ENCODE peak calls at places on chromosomes 2 and 18, in eight cellular contexts. F is cardiac muscle cell, U is stomach, J is mesenchymal stem cell, Q is uterus, V is neural progenitor cell, X is tibial artery, G is small intestine. O is an unnamed sample. For H3K36me3, the result is how much of the 10 kb centered on the place peaks cover.

GRCh38 chr2:25380023-25380422 is 38.3 kb upstream of the DNMT3A start:
- DNase-seq in X (no peak), F (no peak), U (no peak), J (no peak), G (no peak), V (no peak), Q (no peak), O (no peak)

GRCh38 chr2:88176352-88176952 is 6.3 kb downstream of the THNSL2 start:
- DNase-seq in F (no peak), J (no peak), Q (no peak), U (no peak), X (no peak), V (no peak), G (no peak), O (no peak)

GRCh38 chr18:62596145-62597005 is 73.5 kb downstream of the ZCCHC2 start:
- DNase-seq in G (no peak), J (peak), Q (no peak), F (peak), U (no peak), V (peak), X (no peak), O (no peak)

GRCh38 chr2:45585267-45585861 is 25.7 kb downstream of the SRBD1 start:
- DNase-seq in F (peak), Q (no peak), X (no peak), V (peak), G (peak), J (peak), U (no peak), O (peak)

GRCh38 chr2:98551316-98551715 is 57.0 kb downstream of the COA5 start:
- DNase-seq in F (no peak), Q (no peak), J (no peak), G (no peak), X (no peak), V (no peak), U (no peak), O (no peak)

GRCh38 chr2:188307850-188308283 is 16.2 kb downstream of the GULP1 start:
- DNase-seq in X (no peak), G (no peak), F (no peak), Q (no peak), V (no peak), J (no peak), U (no peak), O (no peak)

GRCh38 chr2:43121915-43122314 is 104.5 kb downstream of the ZFP36L2 start:
- DNase-seq in F (no peak), G (no peak), V (peak), J (no peak), X (no peak), U (no peak), Q (no peak), O (peak)

GRCh38 chr18:8996771-8997432 is 105.6 kb upstream of the NDUFV2 start:
- DNase-seq in X (no peak), F (peak), V (no peak), G (no peak), J (no peak), Q (no peak), U (no peak), O (no peak)

GRCh38 chr2:196939381-196939780 is 12.9 kb upstream of the PGAP1 start:
- DNase-seq in F (peak), V (no peak), J (peak), U (no peak), X (no peak), G (no peak), Q (no peak), O (no peak)

GRCh38 chr2:200373973-200374416 is 67.5 kb downstream of the SPATS2L start:
- DNase-seq in X (no peak), J (no peak), V (no peak), Q (no peak), G (peak), U (no peak), F (no peak), O (no peak)

GRCh38 chr2:128623776-128624424 is 305.2 kb upstream of the HS6ST1 start:
- DNase-seq in G (no peak), U (no peak), Q (no peak), J (peak), F (peak), V (no peak), X (no peak), O (no peak)

GRCh38 chr2:29766191-29766590 is 155.2 kb downstream of the ALK start:
- DNase-seq in J (no peak), X (no peak), G (no peak), U (no peak), Q (no peak), V (no peak), F (no peak), O (no peak)

GRCh38 chr2:173001664-173002604 is 73.7 kb upstream of the MAP3K20 start:
- DNase-seq in X (no peak), U (no peak), Q (no peak), J (no peak), G (no peak), V (no peak), F (peak), O (no peak)

GRCh38 chr2:45168731-45169338 is 159.6 kb upstream of the SIX2 start:
- DNase-seq in J (no peak), F (peak), V (peak), U (no peak), G (no peak), Q (no peak), X (no peak), O (no peak)

GRCh38 chr2:20745924-20746555 is 76.9 kb downstream of the LDAH start:
- DNase-seq in Q (no peak), J (no peak), V (no peak), F (no peak), X (no peak), G (peak), U (no peak), O (no peak)

GRCh38 chr2:106976548-106976947 is 90.6 kb upstream of the ST6GAL2 start:
- DNase-seq in U (no peak), J (no peak), V (no peak), Q (no peak), X (no peak), G (no peak), F (no peak), O (no peak)

GRCh38 chr2:17857016-17857415 is 21.5 kb upstream of the KCNS3 start:
- DNase-seq in J (peak), F (peak), G (no peak), V (no peak), U (no peak), Q (no peak), X (no peak), O (no peak)

GRCh38 chr2:230472619-230473018 is 56.6 kb downstream of the SP100 start:
- DNase-seq in F (peak), Q (no peak), V (no peak), X (no peak), J (peak), U (no peak), G (no peak), O (no peak)

GRCh38 chr2:29115797-29116781 is 874 bp downstream of the CLIP4 start:
- DNase-seq in J (peak), V (peak), U (peak), G (peak), F (peak), Q (peak), X (peak), O (no peak)

GRCh38 chr2:133986076-133986837 is 267.6 kb upstream of the MGAT5 start:
- DNase-seq in U (no peak), X (no peak), J (peak), V (no peak), Q (no peak), F (peak), G (peak), O (no peak)

GRCh38 chr2:189302274-189302948 is 122.8 kb upstream of the COL5A2 start:
- DNase-seq in Q (no peak), J (no peak), V (no peak), G (no peak), X (no peak), U (no peak), F (no peak), O (no peak)

GRCh38 chr18:37889963-37890362 is 324.4 kb upstream of the CELF4 start:
- DNase-seq in G (no peak), F (no peak), U (no peak), X (no peak), V (peak), J (no peak), Q (no peak), O (no peak)

GRCh38 chr2:10534514-10535250 is 86.6 kb upstream of the ODC1 start:
- DNase-seq in G (no peak), X (peak), J (peak), Q (no peak), U (no peak), F (no peak), V (no peak), O (no peak)

GRCh38 chr2:227578642-227579041 is 20.1 kb upstream of the SCYGR2 start:
- DNase-seq in J (no peak), F (no peak), X (no peak), U (no peak), V (no peak), Q (no peak), G (no peak), O (no peak)

GRCh38 chr2:44616616-44617266 is 255.0 kb downstream of the CAMKMT start:
- DNase-seq in V (no peak), F (peak), Q (no peak), J (no peak), G (peak), X (no peak), U (no peak), O (no peak)

GRCh38 chr2:190180313-190181065 is 118.0 kb upstream of the MSTN start:
- DNase-seq in X (peak), U (peak), J (peak), V (peak), F (peak), Q (peak), G (peak), O (peak)

GRCh38 chr18:389658-390357 is 110.7 kb downstream of the COLEC12 start:
- DNase-seq in F (peak), V (no peak), G (no peak), Q (no peak), X (no peak), U (no peak), J (peak), O (no peak)

GRCh38 chr2:75637568-75637967 is 9.0 kb upstream of the MRPL19 start:
- DNase-seq in Q (no peak), U (no peak), F (no peak), V (no peak), X (no peak), G (no peak), J (no peak), O (no peak)

GRCh38 chr2:121903037-121903689 is 147.7 kb downstream of the TSN start:
- DNase-seq in Q (no peak), X (peak), J (no peak), G (peak), F (peak), V (no peak), U (no peak), O (no peak)

GRCh38 chr2:158718196-158718585 is 76.9 kb upstream of the DAPL1 start:
- DNase-seq in V (no peak), U (no peak), F (no peak), J (no peak), G (no peak), Q (no peak), X (no peak), O (no peak)

GRCh38 chr2:224545884-224546644 is 39.1 kb downstream of the CUL3 start:
- DNase-seq in F (peak), V (no peak), U (no peak), Q (no peak), G (no peak), J (peak), X (no peak), O (no peak)

GRCh38 chr2:200578778-200579177 is 7.0 kb upstream of the AOX1 start:
- DNase-seq in G (peak), V (no peak), J (peak), X (no peak), Q (no peak), F (peak), U (no peak), O (no peak)

GRCh38 chr2:180062178-180062577 is 55.1 kb upstream of the CWC22 start:
- DNase-seq in V (no peak), Q (no peak), F (no peak), G (no peak), X (no peak), J (no peak), U (no peak), O (no peak)

GRCh38 chr2:17912266-17912691 is 33.8 kb downstream of the KCNS3 start:
- DNase-seq in X (no peak), J (no peak), G (no peak), V (no peak), F (no peak), U (no peak), Q (no peak), O (no peak)

GRCh38 chr2:205259131-205259530 is 423.2 kb upstream of the NRP2 start:
- DNase-seq in G (no peak), Q (no peak), V (no peak), F (no peak), X (no peak), U (no peak), J (peak), O (no peak)

GRCh38 chr18:23835506-23835905 is 146.3 kb downstream of the LAMA3 start:
- DNase-seq in X (no peak), G (no peak), U (no peak), F (peak), J (peak), V (no peak), Q (peak), O (no peak)

GRCh38 chr2:99984781-99985525 is 157.4 kb downstream of the AFF3 start:
- DNase-seq in G (no peak), V (peak), F (peak), U (no peak), X (no peak), J (peak), Q (no peak), O (no peak)

GRCh38 chr2:99982744-99983143 is 159.6 kb downstream of the AFF3 start:
- DNase-seq in V (no peak), G (no peak), Q (no peak), F (no peak), J (no peak), U (no peak), X (no peak), O (no peak)

GRCh38 chr2:99977947-99978346 is 164.4 kb downstream of the AFF3 start:
- DNase-seq in J (no peak), V (no peak), Q (no peak), F (no peak), X (no peak), U (no peak), G (no peak), O (no peak)

GRCh38 chr2:99980200-99980599 is 162.2 kb downstream of the AFF3 start:
- DNase-seq in Q (no peak), G (no peak), U (no peak), F (no peak), J (no peak), X (no peak), V (no peak), O (no peak)

DNA sequence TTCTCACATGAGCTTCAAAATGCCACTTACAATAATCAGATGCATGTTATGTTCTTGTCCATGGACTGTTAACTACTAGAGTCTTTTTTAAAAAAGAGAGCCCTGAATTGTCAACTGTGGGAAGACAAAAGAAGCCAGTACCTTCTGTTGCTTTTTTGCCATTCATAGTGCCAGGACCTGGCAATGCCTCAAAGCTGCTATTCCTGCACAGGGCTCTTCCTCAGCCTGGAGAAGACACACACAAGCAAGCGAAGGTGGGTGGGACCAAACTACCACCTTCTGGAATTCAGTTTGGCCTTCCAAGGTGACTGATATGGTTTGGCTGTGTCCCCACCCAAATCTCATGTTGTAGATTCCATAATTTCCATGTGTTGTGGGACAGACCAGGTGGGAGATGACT is 160.6 kb downstream of the AFF3 start:
- DNase-seq in G (no peak), V (no peak), X (no peak), F (no peak), Q (no peak), J (no peak), U (no peak), O (no peak)
- H3K36me3 ChIP-seq in G (under half), V (under half), X (under half), F (under half), Q (under half), J (under half), U (under half), O (under half)

DNA sequence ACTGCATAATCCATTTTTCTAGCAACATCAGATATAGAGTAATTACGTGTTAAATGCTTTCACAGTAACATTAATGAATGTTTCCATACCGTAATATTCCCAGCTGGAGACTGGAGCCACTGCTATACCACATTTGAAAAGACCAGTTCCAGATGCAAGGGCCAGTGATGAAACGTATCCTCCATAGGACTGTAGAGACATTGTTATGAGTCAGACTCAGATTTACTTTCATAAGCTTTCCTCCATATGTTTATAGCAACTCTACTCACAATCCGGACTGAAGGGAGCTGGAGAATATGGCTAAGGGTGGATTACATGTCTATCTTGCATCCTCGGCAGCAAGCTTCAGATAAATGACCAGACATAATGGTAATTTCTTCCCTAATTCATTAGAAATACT is 22.7 kb upstream of the GCG start:
- DNase-seq in U (no peak), J (peak), Q (no peak), V (no peak), F (peak), G (no peak), X (no peak), O (no peak)
- H3K36me3 ChIP-seq in U (under half), J (under half), Q (under half), V (under half), F (under half), G (under half), X (under half), O (under half)

DNA sequence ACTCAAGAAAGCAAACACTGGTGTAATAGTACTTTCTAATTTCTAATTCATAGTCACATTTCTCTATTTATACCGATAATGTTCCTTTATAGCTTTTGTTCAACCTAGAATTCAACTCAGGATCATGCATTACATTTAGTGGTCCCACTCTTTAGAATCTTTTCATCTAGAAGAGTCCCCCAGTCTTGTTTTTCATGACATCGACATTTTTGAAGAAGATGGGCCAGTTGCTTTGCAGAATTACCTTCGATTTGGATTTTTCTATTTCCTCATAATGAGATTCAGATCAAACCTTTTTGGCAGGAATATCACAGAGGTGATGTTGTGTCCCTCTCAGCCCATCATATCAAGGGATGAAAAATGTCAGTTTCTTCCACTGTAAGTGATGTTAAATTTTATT is 35.3 kb downstream of the KIAA2012 start:
- DNase-seq in U (no peak), X (no peak), G (no peak), V (no peak), J (no peak), Q (no peak), F (no peak), O (no peak)
- H3K36me3 ChIP-seq in U (under half), X (under half), G (under half), V (under half), J (under half), Q (under half), F (under half), O (under half)

GRCh38 chr2:54613361-54613760 is 110.1 kb upstream of the EML6 start:
- DNase-seq in F (no peak), V (no peak), U (no peak), Q (no peak), J (no peak), G (no peak), X (no peak), O (no peak)

GRCh38 chr2:54617409-54617808 is 106.1 kb upstream of the EML6 start:
- DNase-seq in V (no peak), U (no peak), Q (no peak), J (no peak), F (no peak), G (no peak), X (no peak), O (no peak)

GRCh38 chr2:54615832-54616534 is 107.5 kb upstream of the EML6 start:
- DNase-seq in U (no peak), V (no peak), Q (no peak), G (no peak), J (no peak), X (no peak), F (no peak), O (no peak)

GRCh38 chr2:54613794-54614257 is 109.6 kb upstream of the EML6 start:
- DNase-seq in Q (no peak), F (peak), G (no peak), U (no peak), X (no peak), V (no peak), J (no peak), O (no peak)

DNA sequence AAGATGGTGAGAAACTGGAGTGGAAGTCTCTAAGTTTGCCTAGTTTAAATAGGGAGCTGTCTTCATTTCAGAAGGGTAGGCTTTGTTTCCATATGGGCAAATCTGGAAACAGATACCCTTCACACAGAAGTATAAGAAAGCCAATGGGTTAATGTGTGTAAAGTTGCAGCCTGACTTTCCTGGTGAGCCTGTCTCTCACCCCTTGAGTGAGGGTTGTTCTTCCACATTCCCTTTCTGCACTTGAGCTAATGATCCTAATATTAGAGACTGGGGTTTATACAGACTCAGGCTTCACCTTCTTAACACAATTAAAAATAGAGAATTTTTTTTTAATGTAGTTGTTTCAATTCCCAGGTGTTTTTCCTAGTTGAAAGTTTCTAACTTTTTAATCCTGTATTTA is 108.6 kb upstream of the EML6 start:
- DNase-seq in Q (no peak), V (no peak), X (no peak), F (no peak), J (no peak), G (no peak), U (no peak), O (no peak)
- H3K36me3 ChIP-seq in Q (under half), V (under half), X (half or more), F (under half), J (under half), G (under half), U (half or more), O (under half)

GRCh38 chr2:96153291-96153713 is 8.1 kb upstream of the DUSP2 start:
- DNase-seq in X (peak), F (no peak), J (no peak), V (no peak), Q (peak), U (no peak), G (no peak), O (no peak)

GRCh38 chr2:96152301-96153165 is 7.3 kb upstream of the DUSP2 start:
- DNase-seq in U (no peak), G (no peak), J (no peak), F (no peak), Q (no peak), X (peak), V (peak), O (no peak)

GRCh38 chr2:96156011-96156820 is 11.0 kb upstream of the DUSP2 start:
- DNase-seq in X (no peak), V (no peak), U (no peak), F (no peak), J (no peak), G (no peak), Q (no peak), O (no peak)

GRCh38 chr2:96154506-96155380 is 9.5 kb upstream of the DUSP2 start:
- DNase-seq in V (no peak), Q (no peak), X (peak), J (no peak), G (no peak), U (no peak), F (no peak), O (no peak)

GRCh38 chr2:96153991-96154431 is 8.8 kb upstream of the DUSP2 start:
- DNase-seq in V (no peak), X (peak), F (no peak), U (no peak), J (no peak), G (no peak), Q (no peak), O (peak)
- H3K36me3 ChIP-seq in V (under half), X (under half), F (under half), U (under half), J (under half), G (under half), Q (under half), O (under half)